ENCODE peak calls at places on chromosome 21, in six cellular contexts. One of them, this sample, is unnamed.

GRCh38 chr21:38293765-38294164 is 37.0 kb downstream of the KCNJ15 start:
- DNase-seq in breast epithelium: no peak
- DNase-seq in body of pancreas: no peak
- DNase-seq in tibial nerve: no peak
- DNase-seq in A549: no peak
- DNase-seq in Peyer's patch: no peak
- DNase-seq in this sample: no peak

GRCh38 chr21:33198346-33199135 is 31.2 kb upstream of the IFNAR2 start:
- DNase-seq in breast epithelium: no peak
- DNase-seq in body of pancreas: no peak
- DNase-seq in tibial nerve: peak; percentile 65
- DNase-seq in A549: no peak
- DNase-seq in Peyer's patch: no peak
- DNase-seq in this sample: no peak

GRCh38 chr21:32951041-32951440 is 74.7 kb upstream of the OLIG2 start:
- DNase-seq in breast epithelium: no peak
- DNase-seq in body of pancreas: no peak
- DNase-seq in tibial nerve: no peak
- DNase-seq in A549: no peak
- DNase-seq in Peyer's patch: no peak
- DNase-seq in this sample: no peak

GRCh38 chr21:33127154-33127893 is 57.4 kb downstream of the OLIG1 start:
- DNase-seq in breast epithelium: no peak
- DNase-seq in body of pancreas: peak; percentile 45
- DNase-seq in tibial nerve: peak; percentile 84
- DNase-seq in A549: peak; percentile 46
- DNase-seq in Peyer's patch: peak; percentile 72
- DNase-seq in this sample: peak; percentile 17

GRCh38 chr21:26389971-26390641 is 183.0 kb downstream of the CYYR1 start:
- DNase-seq in breast epithelium: no peak
- DNase-seq in body of pancreas: no peak
- DNase-seq in tibial nerve: no peak
- DNase-seq in A549: peak; percentile 10
- DNase-seq in Peyer's patch: no peak
- DNase-seq in this sample: no peak

GRCh38 chr21:38958940-38959685 is 153.4 kb downstream of the ETS2 start:
- DNase-seq in breast epithelium: no peak
- DNase-seq in body of pancreas: no peak
- DNase-seq in tibial nerve: peak; percentile 77
- DNase-seq in A549: no peak
- DNase-seq in Peyer's patch: peak; percentile 59
- DNase-seq in this sample: peak; percentile 67

GRCh38 chr21:38929652-38930051 is 123.9 kb downstream of the ETS2 start:
- DNase-seq in breast epithelium: no peak
- DNase-seq in body of pancreas: no peak
- DNase-seq in tibial nerve: no peak
- DNase-seq in A549: no peak
- DNase-seq in Peyer's patch: peak; percentile 17
- DNase-seq in this sample: no peak

GRCh38 chr21:39564200-39564599 is 48.5 kb upstream of the B3GALT5 start:
- DNase-seq in breast epithelium: no peak
- DNase-seq in body of pancreas: peak; percentile 75
- DNase-seq in tibial nerve: no peak
- DNase-seq in A549: no peak
- DNase-seq in Peyer's patch: no peak
- DNase-seq in this sample: no peak

GRCh38 chr21:40512590-40512989 is 334.4 kb downstream of the DSCAM start:
- DNase-seq in breast epithelium: no peak
- DNase-seq in body of pancreas: no peak
- DNase-seq in tibial nerve: no peak
- DNase-seq in A549: no peak
- DNase-seq in Peyer's patch: no peak
- DNase-seq in this sample: no peak

GRCh38 chr21:46181953-46182547 is 2.2 kb downstream of the SPATC1L start:
- DNase-seq in breast epithelium: no peak
- DNase-seq in body of pancreas: no peak
- DNase-seq in tibial nerve: no peak
- DNase-seq in A549: no peak
- DNase-seq in Peyer's patch: peak; percentile 45
- DNase-seq in this sample: no peak

GRCh38 chr21:17491716-17492414 is 21.0 kb upstream of the CXADR start:
- DNase-seq in breast epithelium: no peak
- DNase-seq in body of pancreas: no peak
- DNase-seq in tibial nerve: peak; percentile 62
- DNase-seq in A549: peak; percentile 7
- DNase-seq in Peyer's patch: no peak
- DNase-seq in this sample: peak; percentile 28

GRCh38 chr21:44855572-44855971 is 17.9 kb downstream of the PTTG1IP start:
- DNase-seq in breast epithelium: peak; percentile 43
- DNase-seq in body of pancreas: no peak
- DNase-seq in tibial nerve: no peak
- DNase-seq in A549: no peak
- DNase-seq in Peyer's patch: no peak
- DNase-seq in this sample: no peak
- TF ChIP-seq POLR2A in breast epithelium: no peak
- TF ChIP-seq POLR2A in body of pancreas: no peak
- TF ChIP-seq POLR2A in tibial nerve: no peak
- TF ChIP-seq POLR2A in A549: no peak
- TF ChIP-seq POLR2A in Peyer's patch: no peak
- TF ChIP-seq POLR2A in this sample: no peak

GRCh38 chr21:22223385-22223784 is 1225.2 kb downstream of the NCAM2 start:
- DNase-seq in breast epithelium: no peak
- DNase-seq in body of pancreas: no peak
- DNase-seq in tibial nerve: no peak
- DNase-seq in A549: no peak
- DNase-seq in Peyer's patch: no peak
- DNase-seq in this sample: no peak

GRCh38 chr21:22225299-22225698 is 1227.1 kb downstream of the NCAM2 start:
- DNase-seq in breast epithelium: no peak
- DNase-seq in body of pancreas: no peak
- DNase-seq in tibial nerve: no peak
- DNase-seq in A549: no peak
- DNase-seq in Peyer's patch: no peak
- DNase-seq in this sample: no peak

DNA sequence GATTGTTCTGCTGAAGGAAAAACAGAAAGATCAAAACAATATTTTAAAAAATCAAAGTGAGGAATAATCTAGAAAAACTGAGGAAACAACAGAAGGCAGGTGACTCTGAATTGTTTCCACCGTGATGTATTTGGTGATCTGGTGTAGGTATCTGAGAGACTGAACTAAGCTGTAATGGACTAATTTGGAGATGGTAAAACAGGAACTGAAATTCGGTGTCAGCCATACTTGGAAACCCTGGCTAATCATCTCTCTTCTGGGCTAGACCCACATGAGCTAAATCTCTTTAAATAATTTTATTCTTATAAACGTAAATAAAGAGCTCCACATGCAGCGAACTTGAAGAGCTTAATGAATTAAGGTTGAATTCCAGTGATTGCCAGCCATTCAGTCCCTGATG is 1226.1 kb downstream of the NCAM2 start:
- DNase-seq in breast epithelium: no peak
- DNase-seq in body of pancreas: no peak
- DNase-seq in tibial nerve: no peak
- DNase-seq in A549: no peak
- DNase-seq in Peyer's patch: no peak
- DNase-seq in this sample: no peak
- TF ChIP-seq CTCF in breast epithelium: no peak
- TF ChIP-seq CTCF in body of pancreas: no peak
- TF ChIP-seq CTCF in tibial nerve: no peak
- TF ChIP-seq CTCF in A549: no peak
- TF ChIP-seq CTCF in Peyer's patch: no peak
- TF ChIP-seq CTCF in this sample: no peak

DNA sequence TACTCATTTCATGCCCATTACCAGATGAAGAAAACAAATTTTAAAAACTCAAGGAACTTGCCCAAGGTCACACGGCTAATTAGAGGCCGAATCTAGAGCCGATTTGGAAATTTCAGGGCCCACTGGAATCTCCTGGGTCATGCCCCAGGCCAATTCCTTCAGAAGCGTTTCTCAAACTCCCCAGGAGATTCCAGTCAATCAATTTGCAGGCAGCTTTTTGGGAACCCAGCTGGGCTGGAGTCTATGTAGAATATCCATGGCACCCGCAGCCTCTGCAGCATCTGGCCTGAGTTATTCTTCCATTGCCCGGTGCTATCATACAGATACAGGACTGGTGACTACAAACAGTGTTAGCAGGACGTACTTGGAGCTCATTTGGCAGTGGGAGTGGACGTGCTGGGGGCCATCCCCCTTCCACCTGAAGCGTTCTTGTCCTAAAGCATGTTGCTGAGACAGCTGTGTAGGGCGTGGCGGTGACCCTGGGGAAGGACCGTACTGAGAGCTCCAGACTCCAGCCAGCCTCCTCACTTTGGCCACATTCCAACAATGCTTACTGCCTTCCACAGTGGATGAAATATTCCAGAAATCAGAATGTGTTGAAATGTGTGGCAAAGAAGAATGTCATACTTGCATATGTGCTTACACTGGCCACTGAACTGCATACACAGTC is 38.3 kb downstream of the ABCG1 start:
- DNase-seq in breast epithelium: no peak
- DNase-seq in body of pancreas: no peak
- DNase-seq in tibial nerve: no peak
- DNase-seq in A549: no peak
- DNase-seq in Peyer's patch: peak; percentile 46
- DNase-seq in this sample: no peak
- H3K4me1 ChIP-seq in breast epithelium: no peaks in the 10 kb centered on the region
- H3K4me1 ChIP-seq in body of pancreas: peaks cover 7% of the 10 kb centered on the region
- H3K4me1 ChIP-seq in tibial nerve: peaks cover 37% of the 10 kb centered on the region
- H3K4me1 ChIP-seq in A549: no peaks in the 10 kb centered on the region
- H3K4me1 ChIP-seq in Peyer's patch: no peaks in the 10 kb centered on the region
- H3K4me1 ChIP-seq in this sample: no peaks in the 10 kb centered on the region

GRCh38 chr21:31660134-31660565 is 657 bp downstream of the SOD1 start:
- DNase-seq in breast epithelium: no peak
- DNase-seq in body of pancreas: no peak
- DNase-seq in tibial nerve: no peak
- DNase-seq in A549: peak; percentile 7
- DNase-seq in Peyer's patch: no peak
- DNase-seq in this sample: peak; percentile 47
- TF ChIP-seq POLR2A in breast epithelium: no peak
- TF ChIP-seq POLR2A in body of pancreas: no peak
- TF ChIP-seq POLR2A in tibial nerve: no peak
- TF ChIP-seq POLR2A in A549: no peak
- TF ChIP-seq POLR2A in Peyer's patch: no peak
- TF ChIP-seq POLR2A in this sample: no peak

GRCh38 chr21:36544545-36544944 is 64.6 kb upstream of the CLDN14 start:
- DNase-seq in breast epithelium: no peak
- DNase-seq in body of pancreas: no peak
- DNase-seq in tibial nerve: no peak
- DNase-seq in A549: no peak
- DNase-seq in Peyer's patch: no peak
- DNase-seq in this sample: no peak

GRCh38 chr21:36543924-36544323 is 64.0 kb upstream of the CLDN14 start:
- DNase-seq in breast epithelium: no peak
- DNase-seq in body of pancreas: no peak
- DNase-seq in tibial nerve: no peak
- DNase-seq in A549: no peak
- DNase-seq in Peyer's patch: no peak
- DNase-seq in this sample: no peak

GRCh38 chr21:36541721-36542139 is 61.8 kb upstream of the CLDN14 start:
- DNase-seq in breast epithelium: no peak
- DNase-seq in body of pancreas: no peak
- DNase-seq in tibial nerve: no peak
- DNase-seq in A549: no peak
- DNase-seq in Peyer's patch: no peak
- DNase-seq in this sample: no peak

GRCh38 chr21:36540700-36541099 is 60.8 kb upstream of the CLDN14 start:
- DNase-seq in breast epithelium: no peak
- DNase-seq in body of pancreas: no peak
- DNase-seq in tibial nerve: no peak
- DNase-seq in A549: no peak
- DNase-seq in Peyer's patch: no peak
- DNase-seq in this sample: no peak

DNA sequence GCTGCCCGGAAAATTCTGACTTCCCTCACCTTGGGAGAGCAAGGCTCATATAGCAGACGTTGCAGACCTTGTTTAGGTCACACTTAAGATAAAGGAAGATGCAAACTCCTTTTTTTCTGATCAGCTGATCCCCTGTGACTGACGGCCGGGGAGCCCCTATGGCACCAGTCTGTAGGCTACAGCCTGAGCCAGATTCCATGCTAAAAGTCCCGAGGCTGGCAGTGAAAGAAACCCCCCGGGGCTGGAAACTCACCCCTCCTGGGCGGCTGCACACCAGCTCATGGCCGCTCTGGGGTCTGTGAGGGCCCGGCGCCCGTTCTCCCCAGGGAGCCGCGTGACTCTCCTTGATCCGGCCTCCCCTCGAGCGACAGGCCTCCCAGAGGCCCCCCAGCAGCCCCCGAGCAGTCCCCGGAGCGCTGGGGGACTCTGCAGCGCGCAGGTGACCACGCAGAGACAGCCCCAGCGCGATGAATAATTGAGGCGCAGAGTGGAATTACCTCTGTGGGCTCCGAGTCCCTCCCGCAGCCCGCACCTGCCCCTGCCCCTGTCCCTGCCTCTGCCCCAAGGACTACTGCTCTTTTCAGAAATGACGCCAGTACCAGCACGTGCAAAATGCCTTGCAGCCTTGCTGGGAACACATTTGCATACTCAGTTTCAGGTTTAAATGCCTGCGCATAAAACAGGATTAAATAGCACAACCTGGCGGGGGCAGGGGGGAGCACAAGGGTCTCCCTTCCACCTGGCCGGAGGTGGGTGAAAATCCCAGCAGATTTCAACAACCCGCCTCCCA is 62.6 kb upstream of the CLDN14 start:
- DNase-seq in breast epithelium: no peak
- DNase-seq in body of pancreas: no peak
- DNase-seq in tibial nerve: no peak
- DNase-seq in A549: no peak
- DNase-seq in Peyer's patch: no peak
- DNase-seq in this sample: no peak
- TF ChIP-seq CTCF in breast epithelium: peak; percentile 23
- TF ChIP-seq CTCF in body of pancreas: no peak
- TF ChIP-seq CTCF in tibial nerve: no peak
- TF ChIP-seq CTCF in A549: no peak
- TF ChIP-seq CTCF in Peyer's patch: no peak
- TF ChIP-seq CTCF in this sample: no peak

DNA sequence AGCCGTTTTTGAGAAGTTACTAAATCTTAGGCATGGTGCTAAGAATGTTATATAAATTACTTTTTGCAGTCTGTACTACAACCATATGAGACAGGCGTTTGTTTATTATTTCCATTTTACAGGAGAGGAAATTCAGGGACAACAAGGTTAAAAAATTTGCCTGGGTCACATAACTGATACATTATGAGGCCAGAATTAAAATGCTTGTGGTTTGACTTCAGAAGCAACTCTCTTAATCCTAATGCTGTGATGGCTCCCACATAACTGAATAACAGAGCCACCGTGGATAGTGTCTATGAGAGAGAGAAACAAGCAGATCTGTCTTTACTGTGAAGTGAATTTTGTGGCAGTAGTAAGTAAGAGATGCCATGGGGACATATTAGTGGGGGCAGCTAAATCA is 184.9 kb downstream of the NCAM2 start:
- DNase-seq in breast epithelium: no peak
- DNase-seq in body of pancreas: no peak
- DNase-seq in tibial nerve: no peak
- DNase-seq in A549: no peak
- DNase-seq in Peyer's patch: no peak
- DNase-seq in this sample: no peak
- H3K4me1 ChIP-seq in breast epithelium: no peaks in the 10 kb centered on the region
- H3K4me1 ChIP-seq in body of pancreas: no peaks in the 10 kb centered on the region
- H3K4me1 ChIP-seq in tibial nerve: no peaks in the 10 kb centered on the region
- H3K4me1 ChIP-seq in A549: no peaks in the 10 kb centered on the region
- H3K4me1 ChIP-seq in Peyer's patch: no peaks in the 10 kb centered on the region
- H3K4me1 ChIP-seq in this sample: no peaks in the 10 kb centered on the region

This sample was measured in uterus.